ENCODE peak calls at places on chromosomes 16 and 17, in six cellular contexts. One of them, this sample, is unnamed.
A peak's percentile ranks its signal among the peaks of the same experiment; 100 is the strongest.

GRCh38 chr16:19382084-19382801 is 35.4 kb upstream of the TMC5 start:
- DNase-seq in caudate nucleus: no peak
- DNase-seq in head of caudate nucleus: no peak
- DNase-seq in right cardiac atrium: no peak
- DNase-seq in NCI-H1417: peak; percentile 1
- DNase-seq in HTR-8/SVneo: no peak
- DNase-seq in this sample: no peak

GRCh38 chr17:35089846-35090193 is 26.3 kb upstream of the RFFL start:
- DNase-seq in caudate nucleus: no peak
- DNase-seq in head of caudate nucleus: no peak
- DNase-seq in right cardiac atrium: peak; percentile 62
- DNase-seq in NCI-H1417: no peak
- DNase-seq in HTR-8/SVneo: peak; percentile 31
- DNase-seq in this sample: no peak

GRCh38 chr17:77924757-77925336 is 33.7 kb upstream of the TNRC6C start:
- DNase-seq in caudate nucleus: peak; percentile 27
- DNase-seq in head of caudate nucleus: peak; percentile 13
- DNase-seq in right cardiac atrium: peak; percentile 94
- DNase-seq in NCI-H1417: peak; percentile 33
- DNase-seq in HTR-8/SVneo: no peak
- DNase-seq in this sample: no peak

GRCh38 chr16:1449201-1449788 is 4.9 kb upstream of the CCDC154 start:
- DNase-seq in caudate nucleus: no peak
- DNase-seq in head of caudate nucleus: no peak
- DNase-seq in right cardiac atrium: no peak
- DNase-seq in NCI-H1417: no peak
- DNase-seq in HTR-8/SVneo: no peak
- DNase-seq in this sample: no peak

GRCh38 chr17:80063815-80064585 is 27.6 kb downstream of the CCDC40 start:
- DNase-seq in caudate nucleus: no peak
- DNase-seq in head of caudate nucleus: peak; percentile 20
- DNase-seq in right cardiac atrium: peak; percentile 81
- DNase-seq in NCI-H1417: no peak
- DNase-seq in HTR-8/SVneo: peak; percentile 55
- DNase-seq in this sample: no peak

GRCh38 chr17:75087558-75088453 is at the start of gene SLC16A5:
- DNase-seq in caudate nucleus: no peak
- DNase-seq in head of caudate nucleus: no peak
- DNase-seq in right cardiac atrium: peak; percentile 97
- DNase-seq in NCI-H1417: no peak
- DNase-seq in HTR-8/SVneo: peak; percentile 97
- DNase-seq in this sample: peak; percentile 25

GRCh38 chr17:11814655-11815262 is 182.5 kb downstream of the ZNF18 start:
- DNase-seq in caudate nucleus: no peak
- DNase-seq in head of caudate nucleus: no peak
- DNase-seq in right cardiac atrium: no peak
- DNase-seq in NCI-H1417: no peak
- DNase-seq in HTR-8/SVneo: no peak
- DNase-seq in this sample: no peak

GRCh38 chr16:49473773-49474172 is 100.2 kb downstream of the C16orf78 start:
- DNase-seq in caudate nucleus: no peak
- DNase-seq in head of caudate nucleus: no peak
- DNase-seq in right cardiac atrium: no peak
- DNase-seq in NCI-H1417: no peak
- DNase-seq in HTR-8/SVneo: no peak
- DNase-seq in this sample: no peak

GRCh38 chr17:73396429-73397277 is 84.9 kb upstream of the CDC42EP4 start:
- DNase-seq in caudate nucleus: no peak
- DNase-seq in head of caudate nucleus: no peak
- DNase-seq in right cardiac atrium: no peak
- DNase-seq in NCI-H1417: no peak
- DNase-seq in HTR-8/SVneo: no peak
- DNase-seq in this sample: no peak

GRCh38 chr17:51640108-51640622 is 379.8 kb downstream of the UTP18 start:
- DNase-seq in caudate nucleus: no peak
- DNase-seq in head of caudate nucleus: no peak
- DNase-seq in right cardiac atrium: no peak
- DNase-seq in NCI-H1417: no peak
- DNase-seq in HTR-8/SVneo: no peak
- DNase-seq in this sample: no peak

This sample was measured in substantia nigra.